ENCODE peak calls at places on chromosomes 7 and 10, in seven cellular contexts. One of them, this sample, is unnamed.

GRCh38 chr7:151876899-151877777 is at the start of gene PRKAG2:
- DNase-seq in left ventricle myocardium inferior: peak; percentile 80
- DNase-seq in GM13977: peak; percentile 85
- DNase-seq in AG09309: no peak
- DNase-seq in cardiac muscle cell: peak; percentile 62
- DNase-seq in neural crest cell: peak; percentile 31
- DNase-seq in esophagus squamous epithelium: peak; percentile 54
- DNase-seq in this sample: no peak

GRCh38 chr7:41771717-41772116 is 68.8 kb upstream of the INHBA start:
- DNase-seq in left ventricle myocardium inferior: no peak
- DNase-seq in GM13977: no peak
- DNase-seq in AG09309: no peak
- DNase-seq in cardiac muscle cell: no peak
- DNase-seq in neural crest cell: no peak
- DNase-seq in esophagus squamous epithelium: no peak
- DNase-seq in this sample: no peak

GRCh38 chr10:122258136-122259074 is 12.7 kb upstream of the BTBD16 start:
- DNase-seq in left ventricle myocardium inferior: no peak
- DNase-seq in GM13977: no peak
- DNase-seq in AG09309: no peak
- DNase-seq in cardiac muscle cell: peak; percentile 34
- DNase-seq in neural crest cell: no peak
- DNase-seq in esophagus squamous epithelium: no peak
- DNase-seq in this sample: no peak

GRCh38 chr10:74991435-74991834 is 120.0 kb upstream of the SAMD8 start:
- DNase-seq in left ventricle myocardium inferior: no peak
- DNase-seq in GM13977: no peak
- DNase-seq in AG09309: no peak
- DNase-seq in cardiac muscle cell: peak; percentile 42
- DNase-seq in neural crest cell: no peak
- DNase-seq in esophagus squamous epithelium: no peak
- DNase-seq in this sample: no peak

GRCh38 chr10:36556468-36556867 is 568.9 kb upstream of the ANKRD30A start:
- DNase-seq in left ventricle myocardium inferior: no peak
- DNase-seq in GM13977: no peak
- DNase-seq in AG09309: no peak
- DNase-seq in cardiac muscle cell: no peak
- DNase-seq in neural crest cell: no peak
- DNase-seq in esophagus squamous epithelium: no peak
- DNase-seq in this sample: no peak

GRCh38 chr10:49539320-49539885 is 482 bp upstream of the ERCC6 start:
- DNase-seq in left ventricle myocardium inferior: peak; percentile 25
- DNase-seq in GM13977: peak; percentile 45
- DNase-seq in AG09309: no peak
- DNase-seq in cardiac muscle cell: peak; percentile 36
- DNase-seq in neural crest cell: peak; percentile 28
- DNase-seq in esophagus squamous epithelium: no peak
- DNase-seq in this sample: no peak

GRCh38 chr7:121547341-121548092 is 151.4 kb upstream of the FAM3C start:
- DNase-seq in left ventricle myocardium inferior: no peak
- DNase-seq in GM13977: peak; percentile 42
- DNase-seq in AG09309: peak; percentile 43
- DNase-seq in cardiac muscle cell: peak; percentile 72
- DNase-seq in neural crest cell: no peak
- DNase-seq in esophagus squamous epithelium: no peak
- DNase-seq in this sample: no peak

GRCh38 chr7:95446618-95447017 is 11.8 kb upstream of the PON2 start:
- DNase-seq in left ventricle myocardium inferior: no peak
- DNase-seq in GM13977: no peak
- DNase-seq in AG09309: no peak
- DNase-seq in cardiac muscle cell: no peak
- DNase-seq in neural crest cell: no peak
- DNase-seq in esophagus squamous epithelium: no peak
- DNase-seq in this sample: no peak

GRCh38 chr10:77586719-77587423 is 50.7 kb downstream of the KCNMA1 start:
- DNase-seq in left ventricle myocardium inferior: no peak
- DNase-seq in GM13977: no peak
- DNase-seq in AG09309: peak; percentile 86
- DNase-seq in cardiac muscle cell: no peak
- DNase-seq in neural crest cell: no peak
- DNase-seq in esophagus squamous epithelium: no peak
- DNase-seq in this sample: peak; percentile 34

GRCh38 chr10:80498833-80499671 is 38.6 kb upstream of the SH2D4B start:
- DNase-seq in left ventricle myocardium inferior: peak; percentile 91
- DNase-seq in GM13977: no peak
- DNase-seq in AG09309: peak; percentile 92
- DNase-seq in cardiac muscle cell: no peak
- DNase-seq in neural crest cell: peak; percentile 30
- DNase-seq in esophagus squamous epithelium: peak; percentile 59
- DNase-seq in this sample: peak; percentile 96

GRCh38 chr10:103278862-103279298 is 1.9 kb downstream of the INA start:
- DNase-seq in left ventricle myocardium inferior: peak; percentile 36
- DNase-seq in GM13977: peak; percentile 57
- DNase-seq in AG09309: no peak
- DNase-seq in cardiac muscle cell: peak; percentile 86
- DNase-seq in neural crest cell: peak; percentile 75
- DNase-seq in esophagus squamous epithelium: no peak
- DNase-seq in this sample: no peak

GRCh38 chr10:6070647-6071046 is 8.5 kb upstream of the IL2RA start:
- DNase-seq in left ventricle myocardium inferior: no peak
- DNase-seq in GM13977: no peak
- DNase-seq in AG09309: no peak
- DNase-seq in cardiac muscle cell: no peak
- DNase-seq in neural crest cell: no peak
- DNase-seq in esophagus squamous epithelium: no peak
- DNase-seq in this sample: no peak

GRCh38 chr7:134844200-134844599 is 64.8 kb downstream of the CALD1 start:
- DNase-seq in left ventricle myocardium inferior: no peak
- DNase-seq in GM13977: no peak
- DNase-seq in AG09309: no peak
- DNase-seq in cardiac muscle cell: no peak
- DNase-seq in neural crest cell: no peak
- DNase-seq in esophagus squamous epithelium: no peak
- DNase-seq in this sample: no peak

GRCh38 chr10:31897506-31897905 is 31.1 kb downstream of the ARHGAP12 start:
- DNase-seq in left ventricle myocardium inferior: no peak
- DNase-seq in GM13977: no peak
- DNase-seq in AG09309: no peak
- DNase-seq in cardiac muscle cell: no peak
- DNase-seq in neural crest cell: no peak
- DNase-seq in esophagus squamous epithelium: no peak
- DNase-seq in this sample: no peak

GRCh38 chr7:539731-540411 is 20.2 kb upstream of the PDGFA start:
- DNase-seq in left ventricle myocardium inferior: no peak
- DNase-seq in GM13977: no peak
- DNase-seq in AG09309: no peak
- DNase-seq in cardiac muscle cell: no peak
- DNase-seq in neural crest cell: no peak
- DNase-seq in esophagus squamous epithelium: no peak
- DNase-seq in this sample: no peak

GRCh38 chr10:5692476-5693358 is 8.1 kb downstream of the TASOR2 start:
- DNase-seq in left ventricle myocardium inferior: peak; percentile 53
- DNase-seq in GM13977: peak; percentile 62
- DNase-seq in AG09309: no peak
- DNase-seq in cardiac muscle cell: peak; percentile 87
- DNase-seq in neural crest cell: peak; percentile 58
- DNase-seq in esophagus squamous epithelium: no peak
- DNase-seq in this sample: no peak

GRCh38 chr7:73941836-73942551 is 81.0 kb downstream of the TMEM270 start:
- DNase-seq in left ventricle myocardium inferior: no peak
- DNase-seq in GM13977: no peak
- DNase-seq in AG09309: peak; percentile 32
- DNase-seq in cardiac muscle cell: no peak
- DNase-seq in neural crest cell: no peak
- DNase-seq in esophagus squamous epithelium: no peak
- DNase-seq in this sample: peak; percentile 82

GRCh38 chr7:99839560-99840011 is 11.8 kb downstream of the CYP3A43 start:
- DNase-seq in left ventricle myocardium inferior: no peak
- DNase-seq in GM13977: no peak
- DNase-seq in AG09309: no peak
- DNase-seq in cardiac muscle cell: no peak
- DNase-seq in neural crest cell: no peak
- DNase-seq in esophagus squamous epithelium: no peak
- DNase-seq in this sample: no peak

GRCh38 chr7:130814753-130815152 is 80.7 kb upstream of the KLF14 start:
- DNase-seq in left ventricle myocardium inferior: no peak
- DNase-seq in GM13977: no peak
- DNase-seq in AG09309: peak; percentile 10
- DNase-seq in cardiac muscle cell: no peak
- DNase-seq in neural crest cell: no peak
- DNase-seq in esophagus squamous epithelium: no peak
- DNase-seq in this sample: no peak

GRCh38 chr7:101216001-101216859 is 1.2 kb downstream of the PLOD3 start:
- DNase-seq in left ventricle myocardium inferior: no peak
- DNase-seq in GM13977: no peak
- DNase-seq in AG09309: no peak
- DNase-seq in cardiac muscle cell: peak; percentile 31
- DNase-seq in neural crest cell: no peak
- DNase-seq in esophagus squamous epithelium: no peak
- DNase-seq in this sample: no peak

GRCh38 chr7:114418117-114418516 is 3.5 kb downstream of the FOXP2 start:
- DNase-seq in left ventricle myocardium inferior: no peak
- DNase-seq in GM13977: no peak
- DNase-seq in AG09309: no peak
- DNase-seq in cardiac muscle cell: no peak
- DNase-seq in neural crest cell: no peak
- DNase-seq in esophagus squamous epithelium: no peak
- DNase-seq in this sample: no peak

GRCh38 chr7:29607889-29608288 is 44.3 kb downstream of the PRR15 start:
- DNase-seq in left ventricle myocardium inferior: no peak
- DNase-seq in GM13977: no peak
- DNase-seq in AG09309: no peak
- DNase-seq in cardiac muscle cell: peak; percentile 12
- DNase-seq in neural crest cell: no peak
- DNase-seq in esophagus squamous epithelium: no peak
- DNase-seq in this sample: no peak

GRCh38 chr7:77923419-77923818 is 124.8 kb downstream of the PHTF2 start:
- DNase-seq in left ventricle myocardium inferior: no peak
- DNase-seq in GM13977: no peak
- DNase-seq in AG09309: no peak
- DNase-seq in cardiac muscle cell: peak; percentile 43
- DNase-seq in neural crest cell: no peak
- DNase-seq in esophagus squamous epithelium: no peak
- DNase-seq in this sample: no peak

GRCh38 chr10:1611936-1612550 is 125.3 kb downstream of the ADARB2 start:
- DNase-seq in left ventricle myocardium inferior: no peak
- DNase-seq in GM13977: no peak
- DNase-seq in AG09309: no peak
- DNase-seq in cardiac muscle cell: no peak
- DNase-seq in neural crest cell: no peak
- DNase-seq in esophagus squamous epithelium: no peak
- DNase-seq in this sample: no peak

GRCh38 chr7:46108272-46108671 is 187.2 kb upstream of the IGFBP3 start:
- DNase-seq in left ventricle myocardium inferior: no peak
- DNase-seq in GM13977: no peak
- DNase-seq in AG09309: no peak
- DNase-seq in cardiac muscle cell: no peak
- DNase-seq in neural crest cell: no peak
- DNase-seq in esophagus squamous epithelium: no peak
- DNase-seq in this sample: no peak

GRCh38 chr10:96995851-96996250 is 163.8 kb downstream of the LCOR start:
- DNase-seq in left ventricle myocardium inferior: no peak
- DNase-seq in GM13977: no peak
- DNase-seq in AG09309: no peak
- DNase-seq in cardiac muscle cell: peak; percentile 22
- DNase-seq in neural crest cell: no peak
- DNase-seq in esophagus squamous epithelium: no peak
- DNase-seq in this sample: peak; percentile 34

GRCh38 chr10:133278577-133279265 is 2.1 kb upstream of the ADAM8 start:
- DNase-seq in left ventricle myocardium inferior: peak; percentile 56
- DNase-seq in GM13977: peak; percentile 89
- DNase-seq in AG09309: no peak
- DNase-seq in cardiac muscle cell: peak; percentile 45
- DNase-seq in neural crest cell: no peak
- DNase-seq in esophagus squamous epithelium: peak; percentile 44
- DNase-seq in this sample: no peak

GRCh38 chr7:69550991-69551390 is 47.3 kb upstream of the AUTS2 start:
- DNase-seq in left ventricle myocardium inferior: no peak
- DNase-seq in GM13977: no peak
- DNase-seq in AG09309: no peak
- DNase-seq in cardiac muscle cell: no peak
- DNase-seq in neural crest cell: no peak
- DNase-seq in esophagus squamous epithelium: no peak
- DNase-seq in this sample: no peak

GRCh38 chr10:100341953-100342626 is 4.9 kb upstream of the SCD start:
- DNase-seq in left ventricle myocardium inferior: no peak
- DNase-seq in GM13977: peak; percentile 55
- DNase-seq in AG09309: no peak
- DNase-seq in cardiac muscle cell: peak; percentile 74
- DNase-seq in neural crest cell: peak; percentile 48
- DNase-seq in esophagus squamous epithelium: no peak
- DNase-seq in this sample: no peak